ENCODE peak calls at places on chromosomes 5 and 9, in eight cellular contexts. One of them, this sample, is unnamed.

GRCh38 chr9:28120241-28121025 is 547.2 kb upstream of the C9orf72 start:
- DNase-seq in PC-3: no peak
- DNase-seq in OCI-LY7: no peak
- DNase-seq in HCT116: no peak
- DNase-seq in hepatocyte: no peak
- DNase-seq in PC-9: no peak
- DNase-seq in GM23248: no peak
- DNase-seq in SK-N-SH: peak; percentile 40
- DNase-seq in this sample: no peak

GRCh38 chr9:114386886-114387677 is 700 bp downstream of the AKNA start:
- DNase-seq in PC-3: no peak
- DNase-seq in OCI-LY7: no peak
- DNase-seq in HCT116: no peak
- DNase-seq in hepatocyte: peak; percentile 58
- DNase-seq in PC-9: no peak
- DNase-seq in GM23248: peak; percentile 65
- DNase-seq in SK-N-SH: no peak
- DNase-seq in this sample: peak; percentile 69

GRCh38 chr5:1277331-1277730 is 17.5 kb downstream of the TERT start:
- DNase-seq in PC-3: no peak
- DNase-seq in OCI-LY7: no peak
- DNase-seq in HCT116: no peak
- DNase-seq in hepatocyte: no peak
- DNase-seq in PC-9: no peak
- DNase-seq in GM23248: no peak
- DNase-seq in SK-N-SH: no peak
- DNase-seq in this sample: no peak

GRCh38 chr5:56409331-56410190 is 176.4 kb upstream of the ANKRD55 start:
- DNase-seq in PC-3: peak; percentile 65
- DNase-seq in OCI-LY7: no peak
- DNase-seq in HCT116: no peak
- DNase-seq in hepatocyte: peak; percentile 76
- DNase-seq in PC-9: peak; percentile 67
- DNase-seq in GM23248: peak; percentile 81
- DNase-seq in SK-N-SH: no peak
- DNase-seq in this sample: no peak

GRCh38 chr9:71048271-71048670 is 73.2 kb downstream of the TRPM3 start:
- DNase-seq in PC-3: no peak
- DNase-seq in OCI-LY7: no peak
- DNase-seq in HCT116: no peak
- DNase-seq in hepatocyte: no peak
- DNase-seq in PC-9: no peak
- DNase-seq in GM23248: no peak
- DNase-seq in SK-N-SH: no peak
- DNase-seq in this sample: no peak

GRCh38 chr5:172925336-172925948 is 33.8 kb upstream of the RPL26L1 start:
- DNase-seq in PC-3: no peak
- DNase-seq in OCI-LY7: no peak
- DNase-seq in HCT116: no peak
- DNase-seq in hepatocyte: no peak
- DNase-seq in PC-9: no peak
- DNase-seq in GM23248: no peak
- DNase-seq in SK-N-SH: no peak
- DNase-seq in this sample: no peak

GRCh38 chr5:61637566-61637965 is 305.5 kb downstream of the ZSWIM6 start:
- DNase-seq in PC-3: peak; percentile 31
- DNase-seq in OCI-LY7: no peak
- DNase-seq in HCT116: no peak
- DNase-seq in hepatocyte: no peak
- DNase-seq in PC-9: no peak
- DNase-seq in GM23248: no peak
- DNase-seq in SK-N-SH: no peak
- DNase-seq in this sample: no peak

GRCh38 chr9:32550046-32550608 is 2.0 kb upstream of the SMIM27 start:
- DNase-seq in PC-3: no peak
- DNase-seq in OCI-LY7: peak; percentile 9
- DNase-seq in HCT116: no peak
- DNase-seq in hepatocyte: peak; percentile 46
- DNase-seq in PC-9: no peak
- DNase-seq in GM23248: peak; percentile 66
- DNase-seq in SK-N-SH: peak; percentile 44
- DNase-seq in this sample: no peak

GRCh38 chr9:87840126-87840525 is 42.6 kb upstream of the SPATA31E1 start:
- DNase-seq in PC-3: no peak
- DNase-seq in OCI-LY7: no peak
- DNase-seq in HCT116: no peak
- DNase-seq in hepatocyte: no peak
- DNase-seq in PC-9: no peak
- DNase-seq in GM23248: no peak
- DNase-seq in SK-N-SH: no peak
- DNase-seq in this sample: no peak

GRCh38 chr9:9847750-9848149 is 765.1 kb downstream of the PTPRD start:
- DNase-seq in PC-3: no peak
- DNase-seq in OCI-LY7: no peak
- DNase-seq in HCT116: no peak
- DNase-seq in hepatocyte: no peak
- DNase-seq in PC-9: no peak
- DNase-seq in GM23248: no peak
- DNase-seq in SK-N-SH: no peak
- DNase-seq in this sample: no peak

GRCh38 chr5:66891184-66891925 is 295.2 kb downstream of the MAST4 start:
- DNase-seq in PC-3: peak; percentile 48
- DNase-seq in OCI-LY7: no peak
- DNase-seq in HCT116: no peak
- DNase-seq in hepatocyte: peak; percentile 12
- DNase-seq in PC-9: peak; percentile 60
- DNase-seq in GM23248: peak; percentile 7
- DNase-seq in SK-N-SH: no peak
- DNase-seq in this sample: no peak

GRCh38 chr5:151115272-151115905 is 34.6 kb upstream of the TNIP1 start:
- DNase-seq in PC-3: peak; percentile 77
- DNase-seq in OCI-LY7: peak; percentile 72
- DNase-seq in HCT116: peak; percentile 32
- DNase-seq in hepatocyte: peak; percentile 77
- DNase-seq in PC-9: peak; percentile 50
- DNase-seq in GM23248: peak; percentile 75
- DNase-seq in SK-N-SH: peak; percentile 83
- DNase-seq in this sample: peak; percentile 85

GRCh38 chr5:15604986-15605385 is 105.0 kb downstream of the FBXL7 start:
- DNase-seq in PC-3: no peak
- DNase-seq in OCI-LY7: no peak
- DNase-seq in HCT116: no peak
- DNase-seq in hepatocyte: no peak
- DNase-seq in PC-9: no peak
- DNase-seq in GM23248: no peak
- DNase-seq in SK-N-SH: no peak
- DNase-seq in this sample: no peak

GRCh38 chr9:87278971-87279731 is 218.5 kb upstream of the DAPK1 start:
- DNase-seq in PC-3: no peak
- DNase-seq in OCI-LY7: no peak
- DNase-seq in HCT116: no peak
- DNase-seq in hepatocyte: no peak
- DNase-seq in PC-9: no peak
- DNase-seq in GM23248: peak; percentile 70
- DNase-seq in SK-N-SH: no peak
- DNase-seq in this sample: no peak

GRCh38 chr5:124661317-124662141 is 84.9 kb downstream of the ZNF608 start:
- DNase-seq in PC-3: peak; percentile 67
- DNase-seq in OCI-LY7: no peak
- DNase-seq in HCT116: peak; percentile 81
- DNase-seq in hepatocyte: peak; percentile 85
- DNase-seq in PC-9: peak; percentile 98
- DNase-seq in GM23248: peak; percentile 82
- DNase-seq in SK-N-SH: no peak
- DNase-seq in this sample: no peak

GRCh38 chr5:76901522-76901921 is 51.3 kb upstream of the CRHBP start:
- DNase-seq in PC-3: no peak
- DNase-seq in OCI-LY7: no peak
- DNase-seq in HCT116: no peak
- DNase-seq in hepatocyte: no peak
- DNase-seq in PC-9: no peak
- DNase-seq in GM23248: no peak
- DNase-seq in SK-N-SH: no peak
- DNase-seq in this sample: no peak
- H3K9me3 ChIP-seq in PC-3: no peaks in the 10 kb centered on the region
- H3K9me3 ChIP-seq in OCI-LY7: peaks cover 41% of the 10 kb centered on the region
- H3K9me3 ChIP-seq in HCT116: peaks cover 8% of the 10 kb centered on the region
- H3K9me3 ChIP-seq in hepatocyte: no peaks in the 10 kb centered on the region
- H3K9me3 ChIP-seq in PC-9: peaks cover 4% of the 10 kb centered on the region
- H3K9me3 ChIP-seq in GM23248: no peaks in the 10 kb centered on the region
- H3K9me3 ChIP-seq in SK-N-SH: no peaks in the 10 kb centered on the region
- H3K9me3 ChIP-seq in this sample: peaks cover 15% of the 10 kb centered on the region

GRCh38 chr9:13436591-13436990 is 157.1 kb upstream of the MPDZ start:
- DNase-seq in PC-3: no peak
- DNase-seq in OCI-LY7: no peak
- DNase-seq in HCT116: no peak
- DNase-seq in hepatocyte: no peak
- DNase-seq in PC-9: no peak
- DNase-seq in GM23248: peak; percentile 20
- DNase-seq in SK-N-SH: no peak
- DNase-seq in this sample: no peak

GRCh38 chr9:13429271-13429670 is 149.8 kb upstream of the MPDZ start:
- DNase-seq in PC-3: no peak
- DNase-seq in OCI-LY7: no peak
- DNase-seq in HCT116: no peak
- DNase-seq in hepatocyte: no peak
- DNase-seq in PC-9: no peak
- DNase-seq in GM23248: no peak
- DNase-seq in SK-N-SH: no peak
- DNase-seq in this sample: peak; percentile 69

GRCh38 chr9:13430717-13431116 is 151.2 kb upstream of the MPDZ start:
- DNase-seq in PC-3: no peak
- DNase-seq in OCI-LY7: no peak
- DNase-seq in HCT116: no peak
- DNase-seq in hepatocyte: no peak
- DNase-seq in PC-9: no peak
- DNase-seq in GM23248: no peak
- DNase-seq in SK-N-SH: no peak
- DNase-seq in this sample: no peak

GRCh38 chr9:13431137-13431536 is 151.6 kb upstream of the MPDZ start:
- DNase-seq in PC-3: no peak
- DNase-seq in OCI-LY7: no peak
- DNase-seq in HCT116: no peak
- DNase-seq in hepatocyte: no peak
- DNase-seq in PC-9: no peak
- DNase-seq in GM23248: no peak
- DNase-seq in SK-N-SH: no peak
- DNase-seq in this sample: no peak

DNA sequence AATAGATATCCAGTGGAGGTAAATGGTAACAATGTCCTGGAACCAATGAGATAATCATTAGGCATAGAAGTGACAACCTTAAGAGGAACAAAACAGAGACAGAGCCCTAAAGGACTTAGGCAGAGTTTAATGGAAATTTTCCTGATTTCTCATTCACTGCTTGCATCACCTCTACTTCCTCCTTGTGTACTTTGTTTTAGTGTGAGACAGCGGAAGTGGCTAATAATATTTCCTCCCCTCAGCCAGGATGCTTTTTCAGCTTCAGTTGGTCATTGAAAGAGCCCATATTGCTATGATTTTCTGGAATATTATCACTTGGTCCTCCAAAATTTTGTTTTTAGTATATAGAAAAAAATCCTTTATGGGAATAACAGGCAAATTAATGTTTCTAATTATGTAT is 153.4 kb upstream of the MPDZ start:
- DNase-seq in PC-3: peak; percentile 54
- DNase-seq in OCI-LY7: no peak
- DNase-seq in HCT116: no peak
- DNase-seq in hepatocyte: no peak
- DNase-seq in PC-9: no peak
- DNase-seq in GM23248: no peak
- DNase-seq in SK-N-SH: no peak
- DNase-seq in this sample: peak; percentile 66
- H3K9me2 ChIP-seq in PC-3: no peaks in the 10 kb centered on the region
- H3K9me2 ChIP-seq in OCI-LY7: no peaks in the 10 kb centered on the region
- H3K9me2 ChIP-seq in HCT116: no peaks in the 10 kb centered on the region
- H3K9me2 ChIP-seq in hepatocyte: no peaks in the 10 kb centered on the region
- H3K9me2 ChIP-seq in PC-9: no peaks in the 10 kb centered on the region
- H3K9me2 ChIP-seq in GM23248: no peaks in the 10 kb centered on the region
- H3K9me2 ChIP-seq in SK-N-SH: no peaks in the 10 kb centered on the region
- H3K9me2 ChIP-seq in this sample: no peaks in the 10 kb centered on the region

DNA sequence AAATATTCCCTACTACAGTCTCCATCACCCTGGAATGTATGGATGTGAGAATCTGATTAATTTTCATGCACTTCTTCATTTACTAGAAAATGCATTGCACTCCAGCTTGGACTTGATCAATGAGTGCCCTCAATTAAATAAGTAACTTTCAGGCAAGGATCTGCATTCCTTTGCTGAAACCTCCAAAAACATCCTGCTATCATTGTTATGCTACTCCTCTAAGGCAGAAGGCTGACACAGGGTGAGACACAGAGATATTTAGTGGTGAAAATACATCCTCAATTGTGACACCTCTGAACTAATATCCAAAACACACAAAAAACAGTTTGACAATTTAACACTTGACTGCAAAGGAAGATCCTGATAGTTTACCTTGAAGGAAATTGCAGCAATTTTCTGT is 57.9 kb upstream of the CDH12 start:
- DNase-seq in PC-3: no peak
- DNase-seq in OCI-LY7: no peak
- DNase-seq in HCT116: no peak
- DNase-seq in hepatocyte: no peak
- DNase-seq in PC-9: no peak
- DNase-seq in GM23248: no peak
- DNase-seq in SK-N-SH: no peak
- DNase-seq in this sample: no peak
- H3K9me3 ChIP-seq in PC-3: no peaks in the 10 kb centered on the region
- H3K9me3 ChIP-seq in OCI-LY7: no peaks in the 10 kb centered on the region
- H3K9me3 ChIP-seq in HCT116: peaks cover 17% of the 10 kb centered on the region
- H3K9me3 ChIP-seq in hepatocyte: no peaks in the 10 kb centered on the region
- H3K9me3 ChIP-seq in PC-9: no peaks in the 10 kb centered on the region
- H3K9me3 ChIP-seq in GM23248: no peaks in the 10 kb centered on the region
- H3K9me3 ChIP-seq in SK-N-SH: no peaks in the 10 kb centered on the region
- H3K9me3 ChIP-seq in this sample: no peaks in the 10 kb centered on the region

DNA sequence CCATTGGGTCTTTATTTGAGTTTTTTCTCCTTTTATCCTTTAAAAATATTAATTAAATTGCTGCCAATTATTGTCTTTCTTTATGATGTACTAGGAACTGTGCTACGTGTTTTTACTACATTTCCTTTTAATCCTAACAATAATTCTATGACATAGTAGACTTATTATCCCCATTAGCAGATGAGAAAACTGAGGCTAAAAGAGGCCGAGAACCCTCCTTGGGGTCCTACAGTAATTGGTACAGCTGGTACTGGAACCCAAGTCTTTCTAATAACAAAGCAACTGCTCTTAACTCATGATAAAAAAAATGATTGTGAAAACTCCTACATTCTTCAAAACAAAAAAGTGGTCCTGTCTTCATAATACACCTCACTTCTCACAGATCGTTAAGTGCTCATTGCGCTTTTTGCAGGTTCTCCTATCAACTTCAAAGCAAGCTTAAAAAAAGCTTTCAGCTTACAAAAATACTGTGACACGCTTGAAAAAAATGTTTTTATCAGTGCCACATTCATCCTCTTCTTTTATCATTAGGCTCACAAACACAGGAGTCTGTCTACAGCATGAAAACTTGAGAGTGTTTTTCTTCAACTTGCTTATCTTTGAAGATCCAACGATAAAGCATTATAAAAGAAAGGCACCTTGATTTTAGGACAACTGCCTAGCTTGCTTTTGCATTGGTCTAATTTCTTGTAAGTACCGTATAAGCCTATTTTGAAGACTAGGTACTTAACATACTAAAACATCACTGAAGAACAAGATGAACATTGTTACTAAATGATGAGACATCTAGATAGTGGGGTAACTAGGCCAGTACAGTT is 32.4 kb downstream of the FYB1 start:
- DNase-seq in PC-3: no peak
- DNase-seq in OCI-LY7: no peak
- DNase-seq in HCT116: no peak
- DNase-seq in hepatocyte: no peak
- DNase-seq in PC-9: no peak
- DNase-seq in GM23248: no peak
- DNase-seq in SK-N-SH: no peak
- DNase-seq in this sample: no peak
- H3K9me2 ChIP-seq in PC-3: no peaks in the 10 kb centered on the region
- H3K9me2 ChIP-seq in OCI-LY7: no peaks in the 10 kb centered on the region
- H3K9me2 ChIP-seq in HCT116: no peaks in the 10 kb centered on the region
- H3K9me2 ChIP-seq in hepatocyte: no peaks in the 10 kb centered on the region
- H3K9me2 ChIP-seq in PC-9: no peaks in the 10 kb centered on the region
- H3K9me2 ChIP-seq in GM23248: peaks cover 3% of the 10 kb centered on the region
- H3K9me2 ChIP-seq in SK-N-SH: peaks cover 3% of the 10 kb centered on the region
- H3K9me2 ChIP-seq in this sample: no peaks in the 10 kb centered on the region